ENCODE peak calls at places on chromosomes 16 and 17, in five cellular contexts. E, D, C, O and P are unnamed samples.

GRCh38 chr17:68511254-68511670 is 968 bp upstream of the PRKAR1A start:
- DNase-seq in E (peak; percentile 65), D (peak; percentile 48), C (no peak), O (no peak), P (no peak)

GRCh38 chr16:74107795-74108610 is 188.6 kb upstream of the PSMD7 start:
- DNase-seq in E (peak; percentile 38), D (peak; percentile 16), C (peak; percentile 42), O (no peak), P (peak; percentile 15)

GRCh38 chr17:40316571-40317344 is 7.8 kb downstream of the RARA start:
- DNase-seq in E (peak; percentile 72), D (peak; percentile 56), C (no peak), O (no peak), P (peak; percentile 10)

GRCh38 chr17:1554751-1555617 is 7.6 kb downstream of the PITPNA start:
- DNase-seq in E (no peak), D (no peak), C (no peak), O (no peak), P (no peak)

GRCh38 chr16:49452108-49452507 is 78.5 kb downstream of the C16orf78 start:
- DNase-seq in E (no peak), D (no peak), C (no peak), O (no peak), P (no peak)

GRCh38 chr17:64025732-64026294 is 5.4 kb upstream of the ICAM2 start:
- DNase-seq in E (peak; percentile 81), D (peak; percentile 45), C (peak; percentile 97), O (peak; percentile 84), P (peak; percentile 21)

GRCh38 chr16:85699628-85700027 is 10.9 kb upstream of the GINS2 start:
- DNase-seq in E (no peak), D (no peak), C (no peak), O (no peak), P (no peak)

GRCh38 chr17:68497885-68498319 is 14.3 kb upstream of the PRKAR1A start:
- DNase-seq in E (peak; percentile 63), D (no peak), C (peak; percentile 79), O (no peak), P (no peak)

GRCh38 chr17:13513039-13513405 is 88.7 kb downstream of the HS3ST3A1 start:
- DNase-seq in E (no peak), D (no peak), C (no peak), O (no peak), P (no peak)

GRCh38 chr16:23597003-23597756 is 1.1 kb upstream of the NDUFAB1 start:
- DNase-seq in E (no peak), D (no peak), C (peak; percentile 48), O (no peak), P (peak; percentile 11)

GRCh38 chr17:70181376-70181775 is 12.0 kb downstream of the KCNJ2 start:
- DNase-seq in E (no peak), D (no peak), C (no peak), O (no peak), P (no peak)

GRCh38 chr16:3012828-3013420 is at the start of gene CLDN9:
- DNase-seq in E (no peak), D (no peak), C (no peak), O (no peak), P (no peak)